ENCODE peak calls at places on chromosomes 4 and X, in ten cellular contexts. J is progenitor cell of endocrine pancreas, H is activated T-cell treated with anti-CD3 and anti-CD28 coated beads for 1 hour, U is choroid plexus epithelial cell, G is GM13976, K is NCI-H1417, T is T-helper 1 cell, F is NCI-H1092, E is GM23248, S is Right ventricle myocardium superior. P is an unnamed sample.
A peak's percentile ranks its signal among the peaks of the same experiment; 100 is the strongest.

GRCh38 chr4:185997287-185997686 is 71.7 kb upstream of the TLR3 start:
- DNase-seq in J (no peak), H (no peak), U (no peak), G (no peak), K (no peak), T (no peak), F (no peak), E (no peak), S (peak; percentile 66), P (no peak)

GRCh38 chr4:153152453-153153338 is 51.5 kb upstream of the TRIM2 start:
- DNase-seq in J (peak; percentile 25), H (peak; percentile 53), U (peak; percentile 49), G (peak; percentile 50), K (peak; percentile 73), T (peak; percentile 43), F (peak; percentile 67), E (peak; percentile 53), S (peak; percentile 66), P (no peak)

GRCh38 chrX:131802836-131803626 is 220.1 kb upstream of the STK26 start:
- DNase-seq in J (no peak), H (no peak), U (no peak), G (peak; percentile 55), K (peak; percentile 73), T (no peak), F (no peak), E (no peak), S (no peak), P (peak; percentile 86)

GRCh38 chrX:39808471-39808917 is 289.3 kb downstream of the BCOR start:
- DNase-seq in J (no peak), H (no peak), U (peak; percentile 84), G (no peak), K (no peak), T (no peak), F (no peak), E (peak; percentile 78), S (no peak), P (no peak)

GRCh38 chrX:11190745-11191510 is 79.8 kb downstream of the HCCS start:
- DNase-seq in J (no peak), H (no peak), U (no peak), G (no peak), K (peak; percentile 81), T (no peak), F (peak; percentile 9), E (no peak), S (no peak), P (no peak)

GRCh38 chr4:100081511-100081910 is 108.8 kb downstream of the DDIT4L start:
- DNase-seq in J (no peak), H (no peak), U (no peak), G (no peak), K (no peak), T (no peak), F (no peak), E (no peak), S (no peak), P (no peak)

GRCh38 chr4:110540606-110541440 is 64.9 kb downstream of the ENPEP start:
- DNase-seq in J (no peak), H (no peak), U (peak; percentile 72), G (no peak), K (no peak), T (no peak), F (no peak), E (peak; percentile 87), S (no peak), P (no peak)

GRCh38 chrX:100687546-100687945 is 43.5 kb downstream of the SRPX2 start:
- DNase-seq in J (no peak), H (no peak), U (no peak), G (peak; percentile 23), K (no peak), T (no peak), F (no peak), E (no peak), S (no peak), P (no peak)

GRCh38 chrX:128754130-128754529 is 701.9 kb upstream of the ACTRT1 start:
- DNase-seq in J (no peak), H (no peak), U (no peak), G (no peak), K (no peak), T (no peak), F (peak; percentile 81), E (no peak), S (no peak), P (no peak)

P was measured in posterior vena cava.